ENCODE peak calls at places on chromosomes 4 and X, in nine cellular contexts. X is stimulated activated CD4-positive, alpha-beta T cell treated with anti-CD3 and anti-CD28 coated beads, TNF-alpha, amount 100 ng/mL, for 24 hours; P is NCI-H510A; Q is neural crest cell; J is Right ventricle myocardium superior; S is mesothelial cell of epicardium; T is NCI-H774; Y is NCI-H1417; V is fibroblast of the aortic adventitia. U is an unnamed sample.

GRCh38 chrX:22081475-22082092 is 49.5 kb downstream of the PHEX start:
- DNase-seq in Y (no peak), Q (peak; percentile 62), J (peak; percentile 57), P (no peak), S (peak; percentile 23), T (no peak), X (peak; percentile 51), V (peak; percentile 81), U (no peak)

GRCh38 chr4:61442936-61443335 is 242.8 kb downstream of the ADGRL3 start:
- DNase-seq in T (no peak), V (no peak), X (no peak), Q (no peak), S (no peak), P (no peak), J (no peak), Y (no peak), U (no peak)

GRCh38 chr4:136750898-136751297 is 781.4 kb downstream of the PCDH18 start:
- DNase-seq in Y (no peak), X (no peak), Q (no peak), J (no peak), V (peak; percentile 31), P (no peak), S (no peak), T (no peak), U (no peak)

GRCh38 chr4:965048-965765 is 8.2 kb downstream of the DGKQ start:
- DNase-seq in V (no peak), J (no peak), P (no peak), T (no peak), Q (no peak), X (no peak), S (no peak), Y (no peak), U (no peak)

GRCh38 chr4:113447695-113448265 is 313.8 kb downstream of the CAMK2D start:
- DNase-seq in X (peak; percentile 24), S (no peak), J (no peak), Y (no peak), V (no peak), Q (no peak), P (no peak), T (no peak), U (no peak)

GRCh38 chr4:26086621-26087068 is 172.6 kb downstream of the SMIM20 start:
- DNase-seq in Q (no peak), P (no peak), V (peak; percentile 69), J (no peak), S (no peak), T (no peak), X (no peak), Y (no peak), U (no peak)

GRCh38 chr4:185470503-185471195 is 884 bp downstream of the CCDC110 start:
- DNase-seq in S (no peak), J (peak; percentile 82), X (peak; percentile 13), Y (peak; percentile 74), Q (peak; percentile 11), T (peak; percentile 14), P (no peak), V (peak; percentile 23), U (peak; percentile 71)

GRCh38 chr4:71009796-71010588 is 16.5 kb downstream of the DCK start:
- DNase-seq in Q (no peak), Y (no peak), T (peak; percentile 19), X (no peak), J (no peak), P (no peak), S (no peak), V (peak; percentile 74), U (no peak)

GRCh38 chr4:123415977-123416376 is 19.4 kb downstream of the SPRY1 start:
- DNase-seq in V (peak; percentile 65), X (peak; percentile 54), S (no peak), P (no peak), Y (no peak), J (no peak), Q (no peak), T (no peak), U (no peak)

GRCh38 chrX:84046403-84046984 is 141.5 kb downstream of the RPS6KA6 start:
- DNase-seq in P (peak; percentile 2), Q (peak; percentile 7), S (no peak), J (no peak), V (peak; percentile 19), Y (peak; percentile 38), T (no peak), X (no peak), U (peak; percentile 15)

GRCh38 chr4:55173580-55173979 is 48.2 kb upstream of the KDR start:
- DNase-seq in S (no peak), J (no peak), X (no peak), Q (no peak), T (no peak), P (no peak), Y (no peak), V (peak; percentile 79), U (no peak)

GRCh38 chr4:161148051-161148450 is 1015.7 kb downstream of the FSTL5 start:
- DNase-seq in Y (no peak), X (no peak), V (no peak), J (no peak), T (no peak), P (no peak), Q (no peak), S (no peak), U (no peak)

U was measured in ovary.